ENCODE peak calls at places on chromosomes 3 and 15, in seven cellular contexts. One of them, this sample, is unnamed.

GRCh38 chr3:87771338-87772059 is 287.3 kb downstream of the CGGBP1 start:
- DNase-seq in psoas muscle: no peak
- DNase-seq in pancreas: no peak
- DNase-seq in astrocyte: no peak
- DNase-seq in MM.1S: peak
- DNase-seq in uterus: no peak
- DNase-seq in adrenal gland: peak
- DNase-seq in this sample: no peak

GRCh38 chr15:96428742-96429141 is 98.2 kb downstream of the NR2F2 start:
- DNase-seq in uterus: no peak
- DNase-seq in MM.1S: no peak
- DNase-seq in astrocyte: peak
- DNase-seq in pancreas: no peak
- DNase-seq in psoas muscle: peak
- DNase-seq in adrenal gland: peak
- DNase-seq in this sample: no peak

GRCh38 chr3:19866751-19867347 is 67.2 kb downstream of the EFHB start:
- DNase-seq in uterus: peak
- DNase-seq in MM.1S: peak
- DNase-seq in adrenal gland: peak
- DNase-seq in astrocyte: peak
- DNase-seq in pancreas: peak
- DNase-seq in psoas muscle: no peak
- DNase-seq in this sample: peak

GRCh38 chr3:184578822-184579221 is 17.2 kb downstream of the EPHB3 start:
- DNase-seq in pancreas: no peak
- DNase-seq in psoas muscle: no peak
- DNase-seq in MM.1S: no peak
- DNase-seq in uterus: no peak
- DNase-seq in adrenal gland: no peak
- DNase-seq in astrocyte: no peak
- DNase-seq in this sample: no peak

GRCh38 chr3:193641376-193641775 is 48.4 kb downstream of the OPA1 start:
- DNase-seq in pancreas: no peak
- DNase-seq in adrenal gland: no peak
- DNase-seq in uterus: no peak
- DNase-seq in MM.1S: no peak
- DNase-seq in astrocyte: no peak
- DNase-seq in psoas muscle: no peak
- DNase-seq in this sample: no peak

GRCh38 chr3:127675651-127676391 is 3.1 kb downstream of the ABTB1 start:
- DNase-seq in psoas muscle: no peak
- DNase-seq in pancreas: no peak
- DNase-seq in MM.1S: no peak
- DNase-seq in uterus: peak
- DNase-seq in astrocyte: no peak
- DNase-seq in adrenal gland: peak
- DNase-seq in this sample: no peak

GRCh38 chr3:69740103-69741021 is 1.1 kb downstream of the MITF start:
- DNase-seq in MM.1S: peak
- DNase-seq in uterus: peak
- DNase-seq in adrenal gland: peak
- DNase-seq in psoas muscle: peak
- DNase-seq in pancreas: peak
- DNase-seq in astrocyte: no peak
- DNase-seq in this sample: no peak

GRCh38 chr3:69266585-69266984 is 119.3 kb downstream of the FRMD4B start:
- DNase-seq in pancreas: no peak
- DNase-seq in MM.1S: no peak
- DNase-seq in adrenal gland: no peak
- DNase-seq in astrocyte: no peak
- DNase-seq in psoas muscle: no peak
- DNase-seq in uterus: no peak
- DNase-seq in this sample: no peak

GRCh38 chr3:133362539-133362938 is 37.3 kb upstream of the BFSP2 start:
- DNase-seq in astrocyte: no peak
- DNase-seq in adrenal gland: no peak
- DNase-seq in MM.1S: no peak
- DNase-seq in pancreas: no peak
- DNase-seq in psoas muscle: no peak
- DNase-seq in uterus: no peak
- DNase-seq in this sample: no peak

GRCh38 chr15:96121066-96121465 is 209.4 kb upstream of the NR2F2 start:
- DNase-seq in MM.1S: no peak
- DNase-seq in pancreas: no peak
- DNase-seq in astrocyte: no peak
- DNase-seq in psoas muscle: no peak
- DNase-seq in uterus: no peak
- DNase-seq in adrenal gland: no peak
- DNase-seq in this sample: no peak

GRCh38 chr3:128155614-128156360 is 2.5 kb downstream of the EEFSEC start:
- DNase-seq in uterus: no peak
- DNase-seq in psoas muscle: no peak
- DNase-seq in adrenal gland: no peak
- DNase-seq in pancreas: no peak
- DNase-seq in MM.1S: no peak
- DNase-seq in astrocyte: no peak
- DNase-seq in this sample: no peak

GRCh38 chr3:151178208-151178845 is 24.7 kb downstream of the GPR171 start:
- DNase-seq in astrocyte: no peak
- DNase-seq in MM.1S: no peak
- DNase-seq in uterus: no peak
- DNase-seq in adrenal gland: no peak
- DNase-seq in psoas muscle: no peak
- DNase-seq in pancreas: no peak
- DNase-seq in this sample: no peak

GRCh38 chr3:194045289-194045688 is 90.7 kb upstream of the HES1 start:
- DNase-seq in pancreas: no peak
- DNase-seq in uterus: no peak
- DNase-seq in MM.1S: peak
- DNase-seq in adrenal gland: no peak
- DNase-seq in psoas muscle: no peak
- DNase-seq in astrocyte: no peak
- DNase-seq in this sample: no peak

GRCh38 chr3:151009981-151010380 is 37.5 kb upstream of the CLRN1 start:
- DNase-seq in MM.1S: no peak
- DNase-seq in psoas muscle: no peak
- DNase-seq in pancreas: no peak
- DNase-seq in adrenal gland: no peak
- DNase-seq in uterus: no peak
- DNase-seq in astrocyte: no peak
- DNase-seq in this sample: no peak

DNA sequence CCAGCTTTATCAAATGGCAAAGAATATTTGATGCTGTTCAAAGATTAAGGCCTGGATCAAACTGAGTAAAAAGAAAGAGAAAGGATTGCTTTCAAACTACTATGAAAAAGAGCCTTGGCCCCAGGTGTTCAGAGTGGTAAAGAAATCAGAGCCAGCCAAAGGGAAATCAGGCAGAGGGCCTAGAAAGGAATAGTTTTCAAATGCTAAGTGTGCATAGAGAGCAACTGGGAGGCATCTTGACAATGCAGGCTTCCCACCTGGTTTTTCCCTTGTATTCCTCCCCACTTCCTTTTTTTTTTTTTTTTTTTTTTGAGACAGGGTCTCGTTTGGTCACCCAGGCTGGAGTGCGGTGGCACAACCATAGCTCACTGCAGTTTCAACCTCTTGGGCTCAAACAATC is 340.2 kb upstream of the ADAMTS9 start:
- DNase-seq in psoas muscle: no peak
- DNase-seq in MM.1S: no peak
- DNase-seq in astrocyte: no peak
- DNase-seq in uterus: no peak
- DNase-seq in pancreas: no peak
- DNase-seq in adrenal gland: no peak
- DNase-seq in this sample: no peak
- H3K4me3 ChIP-seq in psoas muscle: no peak
- H3K4me3 ChIP-seq in MM.1S: no peak
- H3K4me3 ChIP-seq in astrocyte: no peak
- H3K4me3 ChIP-seq in uterus: no peak
- H3K4me3 ChIP-seq in pancreas: no peak
- H3K4me3 ChIP-seq in adrenal gland: no peak
- H3K4me3 ChIP-seq in this sample: no peak

GRCh38 chr3:46663611-46664135 is 29.8 kb downstream of the ALS2CL start:
- DNase-seq in MM.1S: no peak
- DNase-seq in astrocyte: peak
- DNase-seq in adrenal gland: peak
- DNase-seq in pancreas: no peak
- DNase-seq in uterus: peak
- DNase-seq in psoas muscle: no peak
- DNase-seq in this sample: peak
- H3K27ac ChIP-seq in MM.1S: no peak
- H3K27ac ChIP-seq in astrocyte: no peak
- H3K27ac ChIP-seq in adrenal gland: no peak
- H3K27ac ChIP-seq in pancreas: no peak
- H3K27ac ChIP-seq in uterus: no peak
- H3K27ac ChIP-seq in psoas muscle: no peak
- H3K27ac ChIP-seq in this sample: no peak

GRCh38 chr15:36914466-36914865 is 185.9 kb downstream of the MEIS2 start:
- DNase-seq in pancreas: no peak
- DNase-seq in uterus: no peak
- DNase-seq in psoas muscle: no peak
- DNase-seq in astrocyte: no peak
- DNase-seq in MM.1S: no peak
- DNase-seq in adrenal gland: no peak
- DNase-seq in this sample: no peak
- H3K4me3 ChIP-seq in pancreas: no peak
- H3K4me3 ChIP-seq in uterus: no peak
- H3K4me3 ChIP-seq in psoas muscle: no peak
- H3K4me3 ChIP-seq in astrocyte: no peak
- H3K4me3 ChIP-seq in MM.1S: no peak
- H3K4me3 ChIP-seq in adrenal gland: peak
- H3K4me3 ChIP-seq in this sample: no peak

GRCh38 chr15:39581501-39582285 is 814 bp downstream of the THBS1 start:
- DNase-seq in pancreas: peak
- DNase-seq in MM.1S: peak
- DNase-seq in astrocyte: no peak
- DNase-seq in adrenal gland: peak
- DNase-seq in uterus: peak
- DNase-seq in psoas muscle: no peak
- DNase-seq in this sample: peak
- H3K27ac ChIP-seq in pancreas: peak
- H3K27ac ChIP-seq in MM.1S: no peak
- H3K27ac ChIP-seq in astrocyte: peak
- H3K27ac ChIP-seq in adrenal gland: peak
- H3K27ac ChIP-seq in uterus: peak
- H3K27ac ChIP-seq in psoas muscle: no peak
- H3K27ac ChIP-seq in this sample: peak

This sample was measured in osteoblast.